ENCODE peak calls at places on chromosomes 1 and 21, in six cellular contexts. I is omental fat pad, T is progenitor cell of endocrine pancreas, P is pancreas, G is osteocyte, M is neural progenitor cell. Y is an unnamed sample.

GRCh38 chr1:8197493-8198282 is 120.2 kb upstream of the SLC45A1 start:
- DNase-seq in I (peak; percentile 62), P (peak; percentile 56), M (no peak), G (no peak), T (no peak), Y (no peak)

GRCh38 chr1:210800301-210800700 is 333.6 kb downstream of the KCNH1 start:
- DNase-seq in P (no peak), I (no peak), M (no peak), G (no peak), T (no peak), Y (no peak)

GRCh38 chr1:172343246-172344099 is 77.0 kb upstream of the C1orf105 start:
- DNase-seq in I (no peak), G (no peak), M (no peak), T (no peak), P (no peak), Y (no peak)

GRCh38 chr21:32452641-32453040 is 40.1 kb downstream of the EVA1C start:
- DNase-seq in M (no peak), P (no peak), G (no peak), I (no peak), T (no peak), Y (no peak)

GRCh38 chr21:42537106-42537742 is 23.6 kb downstream of the SLC37A1 start:
- DNase-seq in T (no peak), I (no peak), G (no peak), P (no peak), M (peak; percentile 37), Y (no peak)

GRCh38 chr1:183834568-183834967 is 29.6 kb downstream of the RGL1 start:
- DNase-seq in P (no peak), T (no peak), G (no peak), I (no peak), M (no peak), Y (no peak)

GRCh38 chr1:177981186-177981585 is 11.3 kb upstream of the SEC16B start:
- DNase-seq in M (no peak), T (no peak), I (no peak), P (no peak), G (no peak), Y (no peak)

GRCh38 chr1:205241366-205242030 is 13.8 kb downstream of the TMCC2 start:
- DNase-seq in T (no peak), G (no peak), P (no peak), M (no peak), I (no peak), Y (no peak)

GRCh38 chr21:46656820-46657219 is 21.3 kb downstream of the PRMT2 start:
- DNase-seq in G (no peak), P (no peak), I (no peak), T (no peak), M (no peak), Y (no peak)

GRCh38 chr1:231636157-231636556 is 9.6 kb downstream of the DISC1 start:
- DNase-seq in I (no peak), M (no peak), T (no peak), P (no peak), G (no peak), Y (no peak)

GRCh38 chr21:24014381-24014780 is 1592.9 kb downstream of the MRPL39 start:
- DNase-seq in G (no peak), P (no peak), M (no peak), I (no peak), T (no peak), Y (no peak)
- TF ChIP-seq CTCF in G (no peak), P (peak; percentile 32), M (no peak), I (no peak), T (peak; percentile 29), Y (no peak)

DNA sequence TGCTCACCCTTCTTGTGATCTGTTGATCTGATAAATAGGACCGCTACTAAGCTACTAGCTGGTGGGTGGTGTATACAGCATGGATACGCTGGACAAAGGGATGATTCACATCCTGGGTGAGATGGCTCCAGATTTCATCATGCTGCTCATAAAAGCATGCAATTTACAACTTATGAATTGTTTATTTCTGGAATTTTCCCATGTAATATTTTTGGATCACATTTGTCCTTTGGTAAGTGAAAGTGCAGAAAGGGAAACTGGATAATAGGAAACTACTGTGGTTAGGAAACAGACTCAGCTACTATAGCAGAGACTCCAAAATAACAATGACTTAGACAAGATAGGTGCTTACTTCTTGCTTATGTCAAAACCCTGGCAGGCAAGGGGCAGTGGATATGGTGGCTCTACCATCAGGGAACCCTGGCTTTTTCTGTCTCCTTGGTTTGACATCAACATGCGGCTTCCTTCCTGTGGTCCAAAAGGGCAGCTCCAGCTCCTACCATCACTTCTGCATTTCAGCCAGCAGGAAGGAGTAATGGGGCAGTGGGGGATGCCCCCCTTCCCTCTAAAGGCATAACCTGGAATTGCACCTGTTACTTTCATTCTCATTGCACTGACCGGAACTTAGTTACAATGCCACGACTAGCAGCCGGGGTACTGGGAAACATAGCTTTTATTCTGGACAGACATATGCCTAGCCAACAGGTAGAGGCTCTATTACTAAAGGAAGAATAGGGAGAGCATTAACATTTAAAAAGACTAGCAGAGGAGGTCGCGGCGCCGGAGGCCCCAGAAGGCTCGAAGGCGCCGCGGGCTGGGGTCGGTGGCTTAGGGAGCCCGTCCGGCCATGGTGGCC is 13.8 kb upstream of the AK2 start:
- DNase-seq in I (no peak), T (no peak), M (no peak), G (no peak), P (no peak), Y (no peak)
- TF ChIP-seq CTCF in I (no peak), T (no peak), M (no peak), G (peak; percentile 5), P (no peak), Y (no peak)

DNA sequence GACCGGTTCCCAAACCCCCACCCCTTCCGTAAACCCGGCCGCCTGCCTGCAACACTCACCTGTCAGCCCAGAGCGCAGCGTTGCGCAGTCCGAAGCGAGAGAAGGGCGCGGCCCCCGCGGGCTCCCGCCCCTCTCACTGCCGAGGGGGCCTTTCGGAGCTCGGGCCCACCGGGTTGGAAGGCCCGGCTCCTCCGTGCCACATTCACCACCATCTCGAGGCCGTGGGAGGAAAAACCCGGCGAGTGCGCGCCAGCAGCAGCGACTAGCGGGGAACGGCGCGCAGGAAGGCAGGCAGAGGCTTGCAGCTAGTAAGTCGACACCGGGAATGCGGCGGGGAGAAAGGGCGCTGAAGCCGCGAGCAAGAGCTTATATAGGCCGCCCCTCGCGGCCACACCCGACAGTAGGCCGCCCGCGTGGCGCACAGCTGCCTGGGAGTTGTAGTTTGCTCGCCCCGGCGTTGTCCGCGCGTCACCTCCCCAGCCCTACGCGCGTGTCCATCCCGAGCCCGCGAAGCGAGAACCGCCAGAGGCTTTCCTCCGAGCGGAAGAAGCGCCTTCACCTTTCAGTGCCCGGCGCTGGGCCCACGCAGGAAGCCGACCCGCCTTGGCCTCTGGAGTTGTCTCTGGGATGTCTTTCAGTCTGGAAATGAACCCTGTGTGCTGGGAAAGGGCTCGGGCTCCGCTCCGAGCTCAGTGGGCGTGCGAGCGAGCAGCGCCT is 10.4 kb upstream of the RAB42 start:
- DNase-seq in P (peak; percentile 95), G (peak; percentile 98), I (peak; percentile 76), M (peak; percentile 98), T (peak; percentile 92), Y (peak; percentile 94)
- TF ChIP-seq CTCF in P (no peak), G (peak; percentile 15), I (no peak), M (peak; percentile 18), T (no peak), Y (no peak)

GRCh38 chr1:104132386-104132973 is 382.8 kb downstream of the AMY1C start:
- DNase-seq in P (no peak), I (no peak), T (no peak), M (peak; percentile 68), G (no peak), Y (no peak)
- TF ChIP-seq CTCF in P (peak; percentile 24), I (no peak), T (peak; percentile 72), M (peak; percentile 68), G (peak; percentile 55), Y (peak; percentile 60)

GRCh38 chr21:30962013-30962412 is 76.3 kb downstream of the KRTAP19-8 start:
- DNase-seq in G (no peak), M (peak; percentile 15), I (no peak), T (no peak), P (no peak), Y (no peak)
- TF ChIP-seq CTCF in G (no peak), M (peak; percentile 50), I (no peak), T (peak; percentile 34), P (no peak), Y (no peak)

Y was measured in D721Med.